ENCODE peak calls at places on chromosomes 12 and 14, in six cellular contexts. One of them, this sample, is unnamed.
A peak's percentile ranks its signal among the peaks of the same experiment; 100 is the strongest.

GRCh38 chr12:6047249-6048227 is 76.9 kb downstream of the VWF start:
- DNase-seq in A549: no peak
- DNase-seq in HepG2: no peak
- DNase-seq in K562: no peak
- DNase-seq in GM12878: no peak
- DNase-seq in endothelial cell of umbilical vein: no peak
- DNase-seq in this sample: no peak

GRCh38 chr14:57057803-57058202 is 210.9 kb downstream of the EXOC5 start:
- DNase-seq in A549: no peak
- DNase-seq in HepG2: no peak
- DNase-seq in K562: no peak
- DNase-seq in GM12878: no peak
- DNase-seq in endothelial cell of umbilical vein: no peak
- DNase-seq in this sample: no peak

GRCh38 chr12:64240781-64241180 is 18.7 kb upstream of the KICS2 start:
- DNase-seq in A549: no peak
- DNase-seq in HepG2: peak; percentile 30
- DNase-seq in K562: no peak
- DNase-seq in GM12878: no peak
- DNase-seq in endothelial cell of umbilical vein: no peak
- DNase-seq in this sample: no peak

GRCh38 chr12:11893998-11894397 is 176.7 kb upstream of the BCL2L14 start:
- DNase-seq in A549: no peak
- DNase-seq in HepG2: no peak
- DNase-seq in K562: no peak
- DNase-seq in GM12878: no peak
- DNase-seq in endothelial cell of umbilical vein: no peak
- DNase-seq in this sample: no peak

GRCh38 chr12:117498256-117498655 is 136.8 kb upstream of the NOS1 start:
- DNase-seq in A549: no peak
- DNase-seq in HepG2: no peak
- DNase-seq in K562: no peak
- DNase-seq in GM12878: no peak
- DNase-seq in endothelial cell of umbilical vein: no peak
- DNase-seq in this sample: no peak

GRCh38 chr12:51832708-51833107 is 15.8 kb downstream of the FIGNL2 start:
- DNase-seq in A549: no peak
- DNase-seq in HepG2: no peak
- DNase-seq in K562: no peak
- DNase-seq in GM12878: no peak
- DNase-seq in endothelial cell of umbilical vein: peak; percentile 60
- DNase-seq in this sample: peak; percentile 57

GRCh38 chr12:121107681-121108080 is 25.0 kb upstream of the P2RX7 start:
- DNase-seq in A549: no peak
- DNase-seq in HepG2: no peak
- DNase-seq in K562: no peak
- DNase-seq in GM12878: no peak
- DNase-seq in endothelial cell of umbilical vein: no peak
- DNase-seq in this sample: no peak

GRCh38 chr12:66242261-66242760 is 53.3 kb downstream of the IRAK3 start:
- DNase-seq in A549: no peak
- DNase-seq in HepG2: no peak
- DNase-seq in K562: no peak
- DNase-seq in GM12878: no peak
- DNase-seq in endothelial cell of umbilical vein: no peak
- DNase-seq in this sample: peak; percentile 66

GRCh38 chr14:76376001-76376404 is at the start of gene ESRRB:
- DNase-seq in A549: peak; percentile 48
- DNase-seq in HepG2: no peak
- DNase-seq in K562: no peak
- DNase-seq in GM12878: no peak
- DNase-seq in endothelial cell of umbilical vein: peak; percentile 9
- DNase-seq in this sample: peak; percentile 10

GRCh38 chr14:81235096-81235495 is 14.3 kb upstream of the GTF2A1 start:
- DNase-seq in A549: no peak
- DNase-seq in HepG2: no peak
- DNase-seq in K562: no peak
- DNase-seq in GM12878: no peak
- DNase-seq in endothelial cell of umbilical vein: no peak
- DNase-seq in this sample: no peak

GRCh38 chr12:116466536-116466935 is 92.6 kb upstream of the MAP1LC3B2 start:
- DNase-seq in A549: no peak
- DNase-seq in HepG2: no peak
- DNase-seq in K562: no peak
- DNase-seq in GM12878: no peak
- DNase-seq in endothelial cell of umbilical vein: peak; percentile 61
- DNase-seq in this sample: peak; percentile 54

GRCh38 chr14:59305836-59306555 is 117.5 kb downstream of the DAAM1 start:
- DNase-seq in A549: no peak
- DNase-seq in HepG2: peak; percentile 77
- DNase-seq in K562: no peak
- DNase-seq in GM12878: no peak
- DNase-seq in endothelial cell of umbilical vein: peak; percentile 49
- DNase-seq in this sample: no peak

GRCh38 chr14:28609228-28609828 is 157.3 kb upstream of the FOXG1 start:
- DNase-seq in A549: peak; percentile 1
- DNase-seq in HepG2: peak; percentile 58
- DNase-seq in K562: peak; percentile 25
- DNase-seq in GM12878: no peak
- DNase-seq in endothelial cell of umbilical vein: peak; percentile 54
- DNase-seq in this sample: peak; percentile 65

GRCh38 chr12:92134638-92135274 is 10.9 kb downstream of the BTG1 start:
- DNase-seq in A549: no peak
- DNase-seq in HepG2: no peak
- DNase-seq in K562: no peak
- DNase-seq in GM12878: no peak
- DNase-seq in endothelial cell of umbilical vein: peak; percentile 56
- DNase-seq in this sample: peak; percentile 48
- TF ChIP-seq POLR2A in A549: no peak
- TF ChIP-seq POLR2A in HepG2: no peak
- TF ChIP-seq POLR2A in K562: no peak
- TF ChIP-seq POLR2A in GM12878: no peak
- TF ChIP-seq POLR2A in endothelial cell of umbilical vein: no peak
- TF ChIP-seq POLR2A in this sample: no peak

DNA sequence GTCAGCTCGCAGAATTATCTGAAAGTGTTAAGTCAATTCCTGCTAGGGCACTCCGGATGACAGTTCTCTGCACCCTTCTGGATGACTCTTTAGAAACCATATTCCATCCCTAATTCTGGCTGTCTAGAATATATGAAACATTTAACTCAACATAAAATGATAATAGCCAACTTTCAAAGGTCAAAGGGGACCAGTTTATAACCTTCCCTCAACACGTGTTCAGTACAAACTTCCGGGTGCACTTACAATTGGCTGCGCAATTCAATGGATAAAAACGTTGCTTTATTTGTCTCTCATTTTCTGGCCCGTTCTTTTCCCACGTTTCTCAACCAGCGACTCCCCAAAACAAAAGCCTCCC is 1.3 kb downstream of the SBNO1 start:
- DNase-seq in A549: peak; percentile 23
- DNase-seq in HepG2: no peak
- DNase-seq in K562: no peak
- DNase-seq in GM12878: no peak
- DNase-seq in endothelial cell of umbilical vein: no peak
- DNase-seq in this sample: no peak
- TF ChIP-seq MYC in A549: peak; percentile 64
- TF ChIP-seq MYC in HepG2: no peak
- TF ChIP-seq MYC in K562: peak; percentile 83
- TF ChIP-seq MYC in GM12878: no peak
- TF ChIP-seq MYC in endothelial cell of umbilical vein: no peak
- TF ChIP-seq MYC in this sample: peak; percentile 72

GRCh38 chr14:65412881-65413738 is 580 bp downstream of the FUT8 start:
- DNase-seq in A549: peak; percentile 44
- DNase-seq in HepG2: peak; percentile 17
- DNase-seq in K562: peak; percentile 6
- DNase-seq in GM12878: no peak
- DNase-seq in endothelial cell of umbilical vein: peak; percentile 65
- DNase-seq in this sample: peak; percentile 83

GRCh38 chr14:65410640-65411039 is 1.9 kb upstream of the FUT8 start:
- DNase-seq in A549: no peak
- DNase-seq in HepG2: no peak
- DNase-seq in K562: no peak
- DNase-seq in GM12878: no peak
- DNase-seq in endothelial cell of umbilical vein: no peak
- DNase-seq in this sample: no peak

GRCh38 chr14:65413739-65414045 is 1.2 kb downstream of the FUT8 start:
- DNase-seq in A549: no peak
- DNase-seq in HepG2: no peak
- DNase-seq in K562: no peak
- DNase-seq in GM12878: no peak
- DNase-seq in endothelial cell of umbilical vein: no peak
- DNase-seq in this sample: no peak

GRCh38 chr14:65412189-65412846 is at the start of gene FUT8:
- DNase-seq in A549: peak; percentile 84
- DNase-seq in HepG2: peak; percentile 81
- DNase-seq in K562: peak; percentile 35
- DNase-seq in GM12878: peak; percentile 80
- DNase-seq in endothelial cell of umbilical vein: peak; percentile 98
- DNase-seq in this sample: peak; percentile 96

DNA sequence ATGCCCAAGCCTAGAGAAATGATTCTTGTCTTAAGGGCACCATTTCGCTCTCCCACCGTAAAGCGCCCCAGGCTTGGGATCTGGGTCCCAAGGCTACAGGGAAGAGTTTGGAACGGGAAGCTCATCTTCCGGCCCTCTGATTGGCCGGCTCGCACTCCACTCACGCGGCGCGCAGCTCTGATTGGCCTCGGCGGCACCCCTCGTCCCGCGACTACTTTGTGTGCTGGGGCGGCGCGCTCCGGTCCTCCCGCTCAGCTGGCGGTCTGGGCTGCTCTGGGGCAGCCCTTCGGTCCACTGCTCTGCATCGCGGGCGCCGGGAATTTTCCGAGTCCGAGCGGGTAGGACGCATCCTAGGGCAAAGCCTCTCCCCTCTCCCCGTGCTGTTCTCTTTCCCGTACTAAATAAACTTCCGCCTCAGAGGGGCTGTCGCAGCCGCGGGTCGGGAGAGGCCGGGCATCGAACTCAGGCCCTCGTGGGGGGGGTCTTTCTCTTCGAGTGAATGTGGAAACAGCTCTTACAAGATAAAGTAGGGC is 808 bp upstream of the FUT8 start:
- DNase-seq in A549: peak; percentile 87
- DNase-seq in HepG2: peak; percentile 86
- DNase-seq in K562: peak; percentile 79
- DNase-seq in GM12878: no peak
- DNase-seq in endothelial cell of umbilical vein: peak; percentile 93
- DNase-seq in this sample: peak; percentile 89
- TF ChIP-seq POLR2A in A549: peak; percentile 86
- TF ChIP-seq POLR2A in HepG2: no peak
- TF ChIP-seq POLR2A in K562: no peak
- TF ChIP-seq POLR2A in GM12878: peak; percentile 75
- TF ChIP-seq POLR2A in endothelial cell of umbilical vein: no peak
- TF ChIP-seq POLR2A in this sample: peak; percentile 57

DNA sequence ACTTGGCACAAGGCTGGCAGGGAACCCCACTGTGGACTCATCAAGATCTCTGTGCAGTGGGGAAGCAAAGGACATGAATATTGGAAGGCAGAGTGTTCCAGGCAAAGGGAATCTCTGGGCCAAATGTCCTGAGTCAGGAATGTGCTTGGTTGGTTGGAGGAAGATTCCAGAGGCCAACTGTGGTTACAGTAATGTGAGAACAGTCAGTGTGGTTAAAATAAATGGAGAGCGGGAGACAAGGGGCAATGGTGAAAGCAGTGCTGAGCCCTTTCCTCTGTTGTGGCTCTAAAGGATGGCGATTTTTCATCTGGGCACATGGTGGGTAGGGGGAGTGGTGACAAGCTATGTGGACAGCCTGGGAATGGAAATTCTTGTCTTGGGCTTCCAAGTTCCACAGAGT is 948.1 kb downstream of the BCL11B start:
- DNase-seq in A549: no peak
- DNase-seq in HepG2: no peak
- DNase-seq in K562: no peak
- DNase-seq in GM12878: no peak
- DNase-seq in endothelial cell of umbilical vein: no peak
- DNase-seq in this sample: no peak
- TF ChIP-seq MYC in A549: no peak
- TF ChIP-seq MYC in HepG2: no peak
- TF ChIP-seq MYC in K562: no peak
- TF ChIP-seq MYC in GM12878: no peak
- TF ChIP-seq MYC in endothelial cell of umbilical vein: no peak
- TF ChIP-seq MYC in this sample: no peak

DNA sequence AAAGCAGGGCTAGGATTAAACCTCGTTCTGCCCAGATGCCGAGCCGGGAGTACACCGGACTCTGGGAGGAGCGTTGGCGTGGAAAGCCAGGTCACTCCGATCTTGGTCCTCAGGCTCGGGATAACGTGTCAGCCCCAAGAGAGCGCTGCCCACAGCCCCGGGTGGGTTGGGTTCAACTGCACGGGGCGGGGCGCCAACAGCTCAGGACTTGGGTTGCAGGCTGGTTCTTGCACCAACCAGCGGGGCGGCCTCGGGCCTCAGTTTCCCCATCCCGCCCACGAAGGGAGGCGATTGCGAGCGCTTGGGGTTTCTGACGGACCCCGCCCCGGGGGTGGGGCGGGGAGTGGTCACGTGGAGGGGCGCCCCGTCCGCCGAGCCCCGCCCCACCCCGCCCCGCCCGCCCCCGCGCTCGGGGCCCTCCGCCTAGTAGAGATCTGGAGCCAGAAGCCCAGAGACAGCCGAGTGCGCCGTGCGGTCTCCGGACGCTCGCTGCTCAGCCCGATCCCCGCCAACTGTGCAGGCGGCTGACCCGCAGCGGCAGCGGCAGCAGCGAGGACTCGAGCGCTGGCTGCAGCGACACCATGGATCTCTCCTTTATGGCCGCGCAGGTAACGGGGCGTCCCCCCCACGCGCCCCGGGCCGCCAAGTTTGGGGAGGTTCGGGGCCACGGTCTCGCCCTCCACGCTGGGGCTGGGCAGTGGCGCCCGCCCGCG is at the start of gene C14orf132:
- DNase-seq in A549: peak; percentile 52
- DNase-seq in HepG2: no peak
- DNase-seq in K562: peak; percentile 77
- DNase-seq in GM12878: no peak
- DNase-seq in endothelial cell of umbilical vein: peak; percentile 33
- DNase-seq in this sample: no peak
- TF ChIP-seq POLR2A in A549: peak; percentile 57
- TF ChIP-seq POLR2A in HepG2: no peak
- TF ChIP-seq POLR2A in K562: no peak
- TF ChIP-seq POLR2A in GM12878: peak; percentile 55
- TF ChIP-seq POLR2A in endothelial cell of umbilical vein: no peak
- TF ChIP-seq POLR2A in this sample: no peak

GRCh38 chr14:103552011-103552797 is 10.3 kb downstream of the BAG5 start:
- DNase-seq in A549: no peak
- DNase-seq in HepG2: no peak
- DNase-seq in K562: no peak
- DNase-seq in GM12878: no peak
- DNase-seq in endothelial cell of umbilical vein: no peak
- DNase-seq in this sample: no peak
- TF ChIP-seq MYC in A549: no peak
- TF ChIP-seq MYC in HepG2: no peak
- TF ChIP-seq MYC in K562: no peak
- TF ChIP-seq MYC in GM12878: no peak
- TF ChIP-seq MYC in endothelial cell of umbilical vein: no peak
- TF ChIP-seq MYC in this sample: no peak